ENCODE peak calls at places on chromosomes 12 and 14, in six cellular contexts. M, C, G, H, T and D are unnamed samples.
A peak's percentile ranks its signal among the peaks of the same experiment; 100 is the strongest.

GRCh38 chr12:92553389-92553788 is 149.4 kb upstream of the PLEKHG7 start:
- DNase-seq in T (no peak), C (peak; percentile 73), M (no peak), H (no peak), G (no peak), D (no peak)

GRCh38 chr12:88897723-88898122 is 317.5 kb upstream of the KITLG start:
- DNase-seq in G (no peak), C (no peak), H (no peak), T (peak; percentile 51), M (no peak), D (no peak)

GRCh38 chr14:50530358-50530757 is 2.0 kb downstream of the MAP4K5 start:
- DNase-seq in H (no peak), T (peak; percentile 62), M (no peak), C (no peak), G (no peak), D (no peak)

GRCh38 chr14:77122555-77123125 is 19.0 kb downstream of the ZDHHC22 start:
- DNase-seq in C (no peak), M (no peak), G (no peak), H (no peak), T (no peak), D (no peak)

GRCh38 chr12:41532072-41532471 is 344.0 kb downstream of the PDZRN4 start:
- DNase-seq in C (no peak), H (no peak), G (no peak), M (no peak), T (peak; percentile 8), D (no peak)

GRCh38 chr14:25006961-25007795 is 42.8 kb downstream of the STXBP6 start:
- DNase-seq in G (no peak), H (no peak), C (no peak), M (no peak), T (peak; percentile 99), D (no peak)

GRCh38 chr12:87413784-87414183 is 615.4 kb downstream of the C12orf50 start:
- DNase-seq in C (no peak), G (no peak), H (no peak), M (no peak), T (peak; percentile 85), D (no peak)

GRCh38 chr12:29534935-29535334 is 37.4 kb upstream of the OVCH1 start:
- DNase-seq in C (no peak), M (peak; percentile 42), H (no peak), T (no peak), G (no peak), D (no peak)

GRCh38 chr12:113797535-113797868 is 168.6 kb downstream of the RBM19 start:
- DNase-seq in T (no peak), H (no peak), M (no peak), C (no peak), G (no peak), D (no peak)

GRCh38 chr12:122099280-122099749 is 20.8 kb downstream of the MLXIP start:
- DNase-seq in H (no peak), M (no peak), T (no peak), C (no peak), G (no peak), D (no peak)

GRCh38 chr12:3049596-3050314 is 27.4 kb upstream of the TSPAN9 start:
- DNase-seq in M (no peak), T (no peak), G (no peak), C (no peak), H (no peak), D (no peak)

GRCh38 chr12:105485926-105486325 is 155.4 kb downstream of the C12orf75 start:
- DNase-seq in M (no peak), T (peak; percentile 59), G (no peak), H (no peak), C (no peak), D (no peak)

GRCh38 chr14:28381656-28382055 is 384.9 kb upstream of the FOXG1 start:
- DNase-seq in H (no peak), G (no peak), T (peak; percentile 27), C (no peak), M (no peak), D (no peak)

GRCh38 chr14:93015039-93015438 is 92.1 kb downstream of the CHGA start:
- DNase-seq in T (no peak), C (no peak), G (no peak), H (no peak), M (no peak), D (no peak)

GRCh38 chr14:102779574-102780315 is 2.5 kb downstream of the TRAF3 start:
- DNase-seq in H (no peak), T (no peak), G (no peak), M (no peak), C (no peak), D (no peak)

GRCh38 chr12:31586703-31587102 is 4.2 kb downstream of the DENND5B start:
- DNase-seq in G (no peak), T (no peak), M (no peak), C (no peak), H (no peak), D (no peak)

GRCh38 chr14:92582706-92583452 is 69.3 kb downstream of the RIN3 start:
- DNase-seq in H (no peak), T (no peak), M (no peak), C (peak; percentile 38), G (no peak), D (no peak)

GRCh38 chr12:92362785-92363184 is 217.1 kb upstream of the BTG1 start:
- DNase-seq in C (no peak), G (no peak), M (no peak), H (no peak), T (no peak), D (no peak)

GRCh38 chr12:95073698-95074520 is 491 bp upstream of the NR2C1 start:
- DNase-seq in C (no peak), G (no peak), T (no peak), H (no peak), M (no peak), D (no peak)

GRCh38 chr12:20272171-20272570 is 96.2 kb upstream of the PDE3A start:
- DNase-seq in T (no peak), M (peak; percentile 17), C (no peak), H (no peak), G (no peak), D (no peak)

GRCh38 chr14:64948612-64949210 is 6.2 kb upstream of the GPX2 start:
- DNase-seq in H (no peak), C (no peak), T (no peak), G (no peak), M (no peak), D (no peak)

GRCh38 chr14:40618225-40618898 is 988.3 kb upstream of the LRFN5 start:
- DNase-seq in C (no peak), H (no peak), G (no peak), T (no peak), M (peak; percentile 49), D (no peak)

GRCh38 chr12:55876110-55876509 is 33.4 kb upstream of the MMP19 start:
- DNase-seq in M (no peak), C (no peak), H (no peak), G (no peak), T (no peak), D (no peak)

GRCh38 chr14:78157855-78158436 is 12.2 kb upstream of the NRXN3 start:
- DNase-seq in M (peak; percentile 54), H (no peak), G (no peak), T (peak; percentile 29), C (no peak), D (no peak)

GRCh38 chr12:53201170-53201541 is 5.9 kb downstream of the ITGB7 start:
- DNase-seq in T (peak; percentile 62), G (no peak), C (no peak), H (no peak), M (no peak), D (no peak)
- H3K27ac ChIP-seq in T (no peak overlapping the region), G (peak overlapping the region; percentile 63), C (no peak overlapping the region), H (no peak overlapping the region), M (no peak overlapping the region), D (peak overlapping the region; percentile 76)

DNA sequence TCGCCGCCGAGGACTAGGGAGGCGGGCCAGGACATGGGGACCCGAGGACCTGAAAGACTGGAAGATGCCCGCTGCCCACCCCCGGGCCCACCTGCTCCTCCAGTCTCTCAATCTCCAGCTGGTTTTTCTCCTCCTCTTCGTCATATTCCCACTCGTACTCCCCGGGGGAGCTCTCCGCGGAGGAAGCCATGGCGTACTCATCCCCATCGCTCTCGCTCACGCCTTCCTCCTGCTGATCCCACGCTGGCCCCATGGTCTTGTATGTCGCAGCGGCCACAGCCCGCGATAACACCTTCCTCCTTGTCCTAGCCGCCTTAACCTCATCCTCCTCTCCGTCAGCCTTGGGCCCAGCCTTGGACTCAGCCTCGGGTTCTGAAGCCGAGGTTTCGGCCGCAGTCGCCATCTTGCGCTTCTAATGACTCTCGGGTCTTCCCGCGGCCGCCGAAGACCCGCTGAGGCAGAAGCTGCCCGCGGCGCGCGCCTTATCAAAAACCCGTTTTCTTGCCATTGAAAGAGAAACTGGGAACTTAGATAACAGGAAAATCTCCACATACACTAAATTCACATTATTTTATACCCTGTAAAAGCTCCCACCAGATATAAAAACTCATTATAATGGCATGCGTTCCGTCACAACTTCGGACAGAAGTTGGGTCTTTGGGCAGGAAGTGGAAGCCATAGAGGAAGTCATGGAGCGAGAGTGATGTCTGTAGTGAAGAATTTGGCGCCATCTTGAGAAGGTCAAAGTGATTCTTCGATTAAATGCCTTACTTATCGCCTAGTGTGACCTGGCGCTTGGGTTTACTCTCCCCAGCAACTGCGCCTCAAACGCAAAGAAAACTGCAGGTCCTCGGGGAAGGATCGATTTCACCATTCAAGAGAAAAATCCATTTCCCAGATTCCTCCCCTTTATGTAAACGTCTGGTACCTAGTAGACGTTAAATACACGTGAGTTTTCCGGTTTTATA is at the start of gene SART3:
- DNase-seq in M (peak; percentile 93), H (peak; percentile 77), T (peak; percentile 85), C (peak; percentile 85), G (no peak), D (peak; percentile 93)
- H3K4me1 ChIP-seq in M (no peaks in the 10 kb centered on the region), H (peaks cover 3% of the 10 kb centered on the region), T (peaks cover 26% of the 10 kb centered on the region), C (peaks cover 30% of the 10 kb centered on the region), G (peaks cover 26% of the 10 kb centered on the region), D (peaks cover 75% of the 10 kb centered on the region)

DNA sequence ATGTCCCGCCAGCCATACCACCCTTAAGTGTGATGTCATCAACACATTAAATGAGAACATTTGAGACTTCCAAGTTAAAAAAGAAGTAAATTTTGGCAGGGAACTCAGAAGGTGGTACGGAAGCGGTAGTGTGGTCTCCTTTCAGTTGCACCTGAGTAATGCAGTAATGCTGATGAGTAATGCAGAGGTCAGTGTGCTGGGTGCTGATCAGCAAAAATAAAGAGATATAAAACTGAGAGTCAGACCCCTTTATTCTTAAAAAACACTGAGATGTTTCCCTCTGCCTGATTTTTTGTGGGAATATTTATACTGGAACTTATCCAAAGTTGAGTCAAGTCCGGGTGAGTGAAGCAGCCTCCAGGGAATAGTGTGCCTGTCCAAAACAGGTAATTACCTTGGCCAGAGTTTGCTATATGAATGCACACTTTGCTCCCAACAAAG is 370.6 kb upstream of the PRICKLE1 start:
- DNase-seq in H (no peak), G (no peak), M (no peak), C (no peak), T (peak; percentile 69), D (no peak)
- H3K27ac ChIP-seq in H (no peak overlapping the region), G (no peak overlapping the region), M (no peak overlapping the region), C (no peak overlapping the region), T (peak overlapping the region; percentile 59), D (no peak overlapping the region)

GRCh38 chr14:67395876-67396189 is 16.1 kb downstream of the PLEK2 start:
- DNase-seq in G (no peak), C (no peak), H (no peak), T (no peak), M (no peak), D (no peak)

GRCh38 chr14:67395086-67395875 is 16.7 kb downstream of the PLEK2 start:
- DNase-seq in M (no peak), G (no peak), T (no peak), C (no peak), H (no peak), D (no peak)

GRCh38 chr14:67396381-67396965 is 15.5 kb downstream of the PLEK2 start:
- DNase-seq in M (peak; percentile 19), T (peak; percentile 39), C (no peak), H (no peak), G (no peak), D (no peak)

GRCh38 chr14:67397536-67397935 is 14.4 kb downstream of the PLEK2 start:
- DNase-seq in G (no peak), T (no peak), C (no peak), M (no peak), H (no peak), D (no peak)

GRCh38 chr14:67400434-67400833 is 11.5 kb downstream of the PLEK2 start:
- DNase-seq in H (no peak), T (no peak), C (no peak), M (no peak), G (no peak), D (no peak)
- H3K4me1 ChIP-seq in H (no peaks in the 10 kb centered on the region), T (no peaks in the 10 kb centered on the region), C (no peaks in the 10 kb centered on the region), M (no peaks in the 10 kb centered on the region), G (no peaks in the 10 kb centered on the region), D (no peaks in the 10 kb centered on the region)